ENCODE peak calls at places on chromosomes 2 and 18, in eight cellular contexts. V is IMR-90; M is pancreas; O is tibial artery; C is ascending aorta; L is left ventricle myocardium inferior; X is CD8-positive, alpha-beta memory T cell; Q is transverse colon. F is an unnamed sample. For H3K4me1, the result is how much of the 10 kb centered on the place peaks cover.

GRCh38 chr2:170715062-170715931 is at the start of gene SP5:
- DNase-seq in X (no peak), L (peak), C (no peak), Q (peak), V (peak), O (peak), M (peak), F (peak)

GRCh38 chr18:45384137-45384998 is 230.9 kb upstream of the SLC14A2 start:
- DNase-seq in X (no peak), L (no peak), Q (peak), O (no peak), C (no peak), V (peak), M (peak), F (no peak)

GRCh38 chr2:120522151-120522751 is 176.3 kb downstream of the INHBB start:
- DNase-seq in Q (no peak), L (peak), M (no peak), C (no peak), X (no peak), V (peak), O (no peak), F (peak)

GRCh38 chr2:235707411-235708096 is 213.7 kb downstream of the AGAP1 start:
- DNase-seq in X (no peak), Q (no peak), L (no peak), C (no peak), V (no peak), M (no peak), O (no peak), F (no peak)

GRCh38 chr2:120053891-120054290 is 41.0 kb downstream of the EPB41L5 start:
- DNase-seq in V (peak), M (no peak), Q (no peak), L (no peak), C (no peak), O (no peak), X (no peak), F (no peak)

GRCh38 chr18:62741584-62741983 is 26.2 kb downstream of the PHLPP1 start:
- DNase-seq in O (no peak), V (no peak), Q (no peak), C (no peak), M (no peak), L (no peak), X (no peak), F (no peak)

GRCh38 chr2:19864369-19864768 is 37.4 kb downstream of the TTC32 start:
- DNase-seq in O (no peak), V (no peak), M (no peak), L (no peak), Q (no peak), C (no peak), X (no peak), F (no peak)

GRCh38 chr2:46776687-46777327 is 138.8 kb downstream of the MCFD2 start:
- DNase-seq in X (peak), M (peak), Q (peak), C (no peak), L (peak), O (no peak), V (peak), F (no peak)

GRCh38 chr18:50924372-50924771 is 43.5 kb upstream of the ELAC1 start:
- DNase-seq in X (no peak), Q (no peak), O (no peak), C (no peak), M (no peak), L (no peak), V (peak), F (no peak)

GRCh38 chr2:219280682-219281081 is 1.5 kb downstream of the DNAJB2 start:
- DNase-seq in X (no peak), O (no peak), L (no peak), Q (no peak), M (no peak), V (no peak), C (no peak), F (no peak)
- H3K4me1 ChIP-seq in X (under half), O (under half), L (half or more), Q (under half), M (under half), V (under half), C (under half), F (under half)

DNA sequence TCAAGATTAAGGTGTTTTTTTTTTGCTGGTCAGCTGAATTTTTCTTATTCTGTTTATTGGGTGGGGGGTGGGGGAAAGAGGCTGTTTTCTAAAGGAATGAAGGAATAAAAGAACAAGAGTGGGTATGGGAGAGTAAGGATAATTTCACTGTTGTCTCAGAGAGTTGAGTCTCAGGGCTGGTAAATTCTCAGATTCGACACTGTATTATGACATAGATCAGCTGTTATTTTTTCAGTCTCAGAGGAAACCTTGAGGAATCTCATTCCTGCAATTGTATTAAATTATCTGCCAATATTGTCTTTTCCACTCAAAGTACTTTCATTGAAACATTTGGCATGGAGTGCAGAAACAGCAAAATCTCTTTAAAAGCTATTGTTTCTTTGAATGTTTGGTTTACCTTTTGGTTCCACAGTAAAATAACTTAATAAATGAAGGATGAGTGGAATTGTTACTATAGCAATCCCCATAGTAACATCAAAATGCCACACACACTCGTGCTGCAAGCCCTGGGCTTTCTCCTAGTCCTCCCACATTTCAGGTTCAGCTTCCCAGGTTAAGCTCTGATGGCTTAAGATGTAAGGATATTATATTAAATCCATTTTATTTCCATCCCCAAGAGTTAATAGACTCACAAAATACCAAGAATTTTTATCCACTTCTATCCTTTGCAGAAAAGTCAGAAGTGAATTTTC is 478.7 kb upstream of the TCF4 start:
- DNase-seq in Q (no peak), M (no peak), L (no peak), O (no peak), V (no peak), C (no peak), X (no peak), F (no peak)
- H3K27ac ChIP-seq in Q (no peak), M (no peak), L (peak), O (no peak), V (no peak), C (no peak), X (no peak), F (no peak)

DNA sequence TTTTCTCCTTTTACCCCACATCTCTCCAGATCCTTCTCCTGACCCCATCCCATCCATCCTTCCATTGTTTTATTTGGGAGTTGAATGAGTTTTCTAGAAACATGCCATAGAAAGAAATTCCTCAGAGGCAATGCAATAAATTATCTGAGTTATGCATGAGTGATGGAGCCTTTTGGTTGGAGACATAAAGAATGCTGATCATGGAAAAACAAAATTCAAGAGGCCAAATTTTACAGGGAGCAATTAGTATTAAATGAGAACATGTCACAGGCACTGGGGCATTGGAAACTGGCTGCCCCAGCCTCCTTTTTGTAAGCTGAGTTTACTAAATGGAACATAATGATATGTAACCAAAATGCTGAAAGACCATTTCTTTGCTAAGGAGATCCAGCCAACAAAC is 74.2 kb upstream of the LCLAT1 start:
- DNase-seq in M (no peak), L (no peak), Q (no peak), C (no peak), O (no peak), V (no peak), X (no peak), F (no peak)
- H3K4me1 ChIP-seq in M (under half), L (under half), Q (under half), C (under half), O (under half), V (under half), X (under half), F (under half)

GRCh38 chr2:41892486-41892885 is 155.3 kb upstream of the PKDCC start:
- DNase-seq in Q (no peak), V (no peak), C (no peak), O (no peak), X (no peak), M (no peak), L (no peak), F (no peak)

GRCh38 chr2:41894563-41895333 is 153.1 kb upstream of the PKDCC start:
- DNase-seq in Q (no peak), X (no peak), C (no peak), M (no peak), O (no peak), L (no peak), V (no peak), F (no peak)

GRCh38 chr2:41896186-41896846 is 151.5 kb upstream of the PKDCC start:
- DNase-seq in Q (peak), X (peak), L (no peak), V (no peak), C (no peak), M (no peak), O (no peak), F (no peak)

GRCh38 chr2:41899189-41899588 is 148.6 kb upstream of the PKDCC start:
- DNase-seq in C (no peak), X (no peak), M (no peak), L (no peak), V (peak), O (no peak), Q (no peak), F (no peak)

DNA sequence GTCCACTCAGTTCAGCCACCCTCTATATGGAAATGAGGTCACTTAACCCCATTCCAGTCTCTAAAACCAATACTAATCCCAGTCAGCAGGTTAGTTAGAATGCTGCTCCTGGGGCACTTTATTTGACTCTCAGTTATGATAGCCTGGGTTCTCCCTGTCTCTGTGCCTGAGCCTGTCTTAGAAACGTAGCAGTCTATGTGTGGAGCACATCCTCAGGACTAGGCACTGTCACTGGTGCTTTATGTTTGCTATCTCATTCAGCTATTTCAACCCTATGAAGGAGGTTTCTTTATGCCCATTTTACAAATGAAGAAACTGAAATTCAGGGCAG is 152.5 kb upstream of the PKDCC start:
- DNase-seq in L (no peak), Q (no peak), O (no peak), X (no peak), C (no peak), M (no peak), V (no peak), F (no peak)
- H3K27ac ChIP-seq in L (no peak), Q (no peak), O (no peak), X (no peak), C (peak), M (no peak), V (no peak), F (no peak)

DNA sequence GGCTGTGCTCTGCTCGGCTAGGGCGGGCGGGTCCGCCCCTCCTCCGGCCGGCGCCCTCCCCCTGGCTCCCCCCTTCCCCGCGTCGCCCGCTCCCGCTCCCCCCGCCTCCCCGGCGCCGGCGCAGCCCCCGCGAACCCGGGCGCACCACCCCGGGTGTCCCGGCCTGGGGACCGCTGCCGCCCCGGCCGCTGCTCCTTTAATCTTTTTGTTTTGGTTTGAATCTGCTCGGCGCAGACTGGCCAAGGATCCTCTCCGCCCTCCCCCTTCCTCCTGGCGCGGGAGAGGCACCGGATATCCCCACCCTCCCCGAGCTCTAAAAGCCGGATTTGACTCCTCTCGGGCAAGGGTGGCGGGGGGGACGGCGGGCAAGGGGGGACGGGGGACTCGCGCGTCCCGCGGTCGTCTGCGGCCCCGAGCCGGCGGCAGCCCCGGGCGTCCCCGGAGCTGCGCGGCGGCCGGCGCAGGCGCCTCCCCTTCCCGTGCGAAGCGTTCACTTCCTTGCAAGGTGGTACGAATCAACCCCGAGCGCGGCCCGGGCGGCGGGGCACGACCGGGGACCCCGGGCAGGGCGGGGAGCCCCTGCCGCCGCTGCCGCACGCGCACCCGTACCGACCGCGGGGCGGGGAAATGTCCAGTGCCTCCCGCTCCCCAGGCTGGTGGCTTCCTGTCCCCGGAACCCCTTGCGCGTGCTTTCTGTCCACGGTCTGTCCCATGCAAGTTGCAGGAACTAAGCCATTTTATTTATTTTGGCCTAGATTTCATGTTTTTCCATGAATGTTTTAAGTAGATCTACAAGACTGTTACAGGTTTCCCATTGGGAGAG is at the start of gene PTGR3:
- DNase-seq in V (peak), Q (peak), O (peak), L (peak), X (peak), M (peak), C (peak), F (peak)
- H3K4me1 ChIP-seq in V (under half), Q (half or more), O (under half), L (half or more), X (under half), M (under half), C (under half), F (under half)

GRCh38 chr2:85734015-85734414 is 19.8 kb upstream of the ATOH8 start:
- DNase-seq in L (peak), V (no peak), M (no peak), O (no peak), Q (no peak), X (no peak), C (no peak), F (no peak)
- H3K27ac ChIP-seq in L (peak), V (no peak), M (no peak), O (no peak), Q (no peak), X (no peak), C (no peak), F (no peak)

GRCh38 chr2:207155516-207155915 is 10.2 kb downstream of the KLF7 start:
- DNase-seq in M (no peak), O (no peak), X (no peak), C (no peak), Q (no peak), L (no peak), V (no peak), F (no peak)

GRCh38 chr2:207157162-207157481 is 8.6 kb downstream of the KLF7 start:
- DNase-seq in M (no peak), L (no peak), V (no peak), C (no peak), Q (no peak), O (no peak), X (no peak), F (no peak)

GRCh38 chr2:207157727-207158126 is 8.0 kb downstream of the KLF7 start:
- DNase-seq in V (no peak), C (no peak), X (no peak), L (no peak), O (no peak), Q (no peak), M (no peak), F (no peak)

GRCh38 chr2:207156045-207156444 is 9.7 kb downstream of the KLF7 start:
- DNase-seq in L (no peak), Q (no peak), X (no peak), M (no peak), V (no peak), C (no peak), O (no peak), F (no peak)

GRCh38 chr2:207156451-207157161 is 9.1 kb downstream of the KLF7 start:
- DNase-seq in O (no peak), L (no peak), X (no peak), C (no peak), Q (no peak), M (no peak), V (no peak), F (no peak)
- H3K4me1 ChIP-seq in O (under half), L (half or more), X (half or more), C (half or more), Q (under half), M (under half), V (under half), F (under half)

GRCh38 chr2:113236367-113237159 is 42.2 kb downstream of the PAX8 start:
- DNase-seq in O (no peak), M (no peak), V (no peak), C (no peak), L (no peak), Q (no peak), X (no peak), F (peak)
- H3K27ac ChIP-seq in O (peak), M (no peak), V (no peak), C (peak), L (no peak), Q (no peak), X (no peak), F (no peak)

DNA sequence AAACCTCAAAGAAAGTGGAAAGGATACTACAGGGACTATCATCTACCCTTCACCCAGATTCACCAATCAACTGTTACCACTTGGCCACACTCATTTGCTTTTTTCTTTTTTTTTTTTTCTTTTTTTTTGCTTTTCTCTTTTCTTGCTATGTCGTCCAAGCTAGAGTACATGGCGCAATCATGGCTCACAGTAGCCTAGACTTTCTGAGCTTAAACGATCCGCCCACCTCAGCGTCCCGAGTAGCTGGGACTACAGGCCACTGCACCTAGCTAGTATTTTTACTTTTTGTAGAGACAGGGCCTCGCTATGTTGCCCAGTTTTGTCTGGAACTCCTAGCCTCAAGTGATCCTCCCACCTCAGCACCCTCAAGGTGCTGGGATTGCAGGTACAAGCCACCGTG is 24.0 kb downstream of the BIN1 start:
- DNase-seq in X (no peak), O (no peak), M (no peak), L (no peak), V (peak), Q (no peak), C (no peak), F (no peak)
- H3K4me1 ChIP-seq in X (half or more), O (under half), M (under half), L (half or more), V (half or more), Q (half or more), C (under half), F (under half)

DNA sequence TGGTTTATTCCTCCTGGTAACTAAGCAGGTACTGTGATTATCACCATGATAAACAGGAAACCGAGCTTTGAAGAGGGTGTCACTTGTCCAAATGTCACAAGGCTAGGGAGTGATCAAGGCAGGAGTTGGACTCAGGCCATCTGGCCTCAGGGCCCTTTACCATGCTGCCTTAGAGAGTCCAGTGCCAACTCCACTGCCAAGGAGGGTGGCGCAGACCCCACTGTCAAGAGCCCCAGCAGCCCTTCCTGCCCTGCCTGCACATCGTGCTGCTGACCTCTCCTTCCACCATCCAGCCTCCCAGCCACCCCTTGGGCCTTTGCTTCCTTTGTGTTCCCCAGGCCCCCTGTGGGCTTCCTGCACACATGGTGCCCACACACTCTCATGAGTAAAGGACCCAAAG is 48.3 kb downstream of the TNS1 start:
- DNase-seq in C (no peak), Q (no peak), X (no peak), O (peak), V (no peak), M (peak), L (peak), F (peak)
- H3K27ac ChIP-seq in C (peak), Q (peak), X (no peak), O (peak), V (no peak), M (no peak), L (peak), F (peak)

F was measured in kidney.